ENCODE peak calls at places on chromosomes 11 and 22, in ten cellular contexts. E is prostate gland, S is transverse colon, C is endothelial cell of umbilical vein, Y is GM12878, R is spleen, O is stomach, V is K562, I is H1, Q is HCT116. W is an unnamed sample.

GRCh38 chr11:76147106-76147735 is 59.1 kb downstream of the WNT11 start:
- DNase-seq in E (no peak), S (peak; percentile 71), R (no peak), Y (no peak), Q (no peak), I (no peak), O (no peak), C (no peak), V (no peak), W (no peak)

GRCh38 chr22:26234267-26234666 is 65.0 kb downstream of the SEZ6L start:
- DNase-seq in Q (no peak), O (no peak), I (no peak), V (no peak), S (no peak), R (no peak), Y (no peak), C (no peak), E (no peak), W (no peak)

GRCh38 chr22:42979606-42980005 is 35.3 kb downstream of the PACSIN2 start:
- DNase-seq in V (no peak), E (no peak), O (no peak), S (no peak), Y (no peak), C (no peak), R (no peak), Q (no peak), I (no peak), W (no peak)

GRCh38 chr11:131598305-131598704 is 227.9 kb downstream of the NTM start:
- DNase-seq in O (no peak), V (no peak), Y (no peak), C (no peak), Q (no peak), E (no peak), S (no peak), R (no peak), I (no peak), W (no peak)

GRCh38 chr11:74019104-74019738 is 10.3 kb upstream of the UCP3 start:
- DNase-seq in S (no peak), Y (no peak), R (no peak), V (no peak), E (no peak), O (peak; percentile 69), I (no peak), C (no peak), Q (no peak), W (no peak)

GRCh38 chr11:13962562-13963168 is at the start of gene SPON1:
- DNase-seq in C (peak; percentile 15), R (peak; percentile 79), V (no peak), E (no peak), Y (no peak), I (peak; percentile 77), S (peak; percentile 50), Q (no peak), O (peak; percentile 30), W (no peak)

GRCh38 chr11:76782526-76783293 is 446 bp upstream of the TSKU start:
- DNase-seq in C (peak; percentile 86), S (peak; percentile 92), E (peak; percentile 83), O (peak; percentile 82), Q (peak; percentile 79), I (no peak), V (peak; percentile 92), Y (no peak), R (peak; percentile 88), W (peak; percentile 98)

GRCh38 chr11:29293825-29294224 is 723.0 kb downstream of the KCNA4 start:
- DNase-seq in S (no peak), Y (peak; percentile 45), C (peak; percentile 81), Q (peak; percentile 18), E (no peak), I (no peak), V (no peak), O (no peak), R (no peak), W (no peak)

GRCh38 chr11:70885721-70886305 is 366.6 kb downstream of the SHANK2 start:
- DNase-seq in O (no peak), I (no peak), R (no peak), E (no peak), S (no peak), Y (no peak), V (no peak), C (no peak), Q (no peak), W (no peak)

GRCh38 chr11:111540114-111540920 is at the start of gene LAYN:
- DNase-seq in Q (no peak), C (no peak), Y (no peak), V (no peak), O (peak; percentile 28), R (peak; percentile 82), E (peak; percentile 51), S (peak; percentile 46), I (peak; percentile 76), W (no peak)

GRCh38 chr11:94655951-94656350 is 88.8 kb downstream of the PIWIL4 start:
- DNase-seq in I (no peak), E (no peak), O (no peak), R (no peak), Y (no peak), Q (no peak), V (no peak), S (no peak), C (no peak), W (no peak)

GRCh38 chr11:45374130-45374529 is 88.0 kb upstream of the SYT13 start:
- DNase-seq in O (no peak), I (no peak), C (no peak), E (no peak), Q (no peak), Y (no peak), V (no peak), R (no peak), S (no peak), W (no peak)

GRCh38 chr22:28208036-28208435 is 289.0 kb upstream of the PITPNB start:
- DNase-seq in O (no peak), R (no peak), S (no peak), V (no peak), I (no peak), Y (no peak), Q (no peak), E (no peak), C (no peak), W (no peak)

GRCh38 chr22:20656902-20657836 is 116.7 kb upstream of the SERPIND1 start:
- DNase-seq in Q (peak; percentile 6), I (peak; percentile 16), S (no peak), O (no peak), Y (no peak), E (no peak), R (no peak), C (no peak), V (peak; percentile 94), W (peak; percentile 19)

GRCh38 chr11:65541093-65542010 is 16.5 kb downstream of the SCYL1 start:
- DNase-seq in O (no peak), S (no peak), C (peak; percentile 24), I (no peak), R (no peak), V (no peak), Y (no peak), Q (no peak), E (no peak), W (no peak)

GRCh38 chr11:126968915-126969314 is 31.7 kb downstream of the KIRREL3 start:
- DNase-seq in V (peak; percentile 7), C (no peak), R (no peak), I (peak; percentile 73), E (no peak), O (no peak), Q (no peak), S (no peak), Y (no peak), W (no peak)

GRCh38 chr11:61814958-61815789 is 1.6 kb downstream of the FADS1 start:
- DNase-seq in E (peak; percentile 82), C (peak; percentile 99), S (peak; percentile 89), I (peak; percentile 96), R (peak; percentile 94), Q (peak; percentile 97), O (peak; percentile 94), V (peak; percentile 96), Y (peak; percentile 87), W (peak; percentile 97)

GRCh38 chr11:125953401-125953935 is 7.6 kb downstream of the VSIG10L2 start:
- DNase-seq in O (no peak), E (no peak), C (no peak), S (no peak), I (no peak), Y (no peak), V (no peak), R (no peak), Q (no peak), W (peak; percentile 90)
- H3K4me1 ChIP-seq in O (peaks cover 16% of the 10 kb centered on the region), E (peaks cover 18% of the 10 kb centered on the region), C (no peaks in the 10 kb centered on the region), S (peaks cover 23% of the 10 kb centered on the region), I (no peaks in the 10 kb centered on the region), Y (no peaks in the 10 kb centered on the region), V (no peaks in the 10 kb centered on the region), R (no peaks in the 10 kb centered on the region), Q (no peaks in the 10 kb centered on the region), W (peaks cover 19% of the 10 kb centered on the region)

DNA sequence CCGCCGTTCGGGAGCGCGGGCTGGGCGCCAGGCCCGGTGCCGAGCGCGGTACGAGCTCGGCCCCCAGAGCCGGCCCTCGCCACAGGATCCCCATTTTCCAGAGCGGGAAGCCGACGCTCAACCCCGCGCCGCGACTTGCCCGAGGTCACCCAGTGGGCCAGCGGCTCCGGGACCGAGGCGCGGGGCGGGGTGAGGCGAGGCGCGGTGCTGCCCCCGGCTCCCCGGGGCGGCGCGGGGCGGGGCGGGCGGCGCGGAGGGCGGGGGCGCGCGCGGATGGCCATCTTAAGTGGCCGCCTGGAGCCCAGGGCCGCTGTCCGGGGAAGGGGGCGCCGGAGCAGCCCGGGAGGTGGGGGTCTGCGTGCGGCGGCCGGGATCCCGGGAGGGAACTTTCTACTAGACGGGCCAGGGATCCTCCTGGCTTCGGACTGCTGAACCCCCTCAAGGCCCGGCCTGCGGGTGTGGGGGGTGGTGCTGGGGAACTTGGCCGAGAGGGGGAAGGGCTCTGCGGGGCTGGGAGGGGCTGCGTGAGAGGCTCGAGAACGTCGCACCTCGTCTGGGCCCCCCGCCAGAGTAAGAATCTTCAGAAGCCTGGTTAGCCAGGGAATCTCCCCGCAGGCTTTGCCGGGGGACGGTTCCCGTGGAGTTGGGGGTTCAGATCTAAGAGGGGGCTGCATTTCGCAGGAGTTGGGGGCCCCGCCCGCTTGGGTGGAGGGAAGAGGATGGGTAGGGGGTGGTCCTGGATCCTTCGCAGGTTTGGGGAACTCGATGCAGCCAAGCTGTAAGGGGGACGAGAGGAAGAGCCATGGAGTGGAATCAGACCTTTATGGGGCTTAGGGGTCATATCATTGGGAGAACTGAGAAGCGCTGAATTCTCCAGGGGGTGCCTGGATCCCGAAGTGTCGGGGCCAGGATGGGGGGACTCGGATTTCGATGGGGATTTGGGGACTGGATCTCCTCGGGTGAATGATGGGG is 666 bp upstream of the INPPL1 start:
- DNase-seq in I (peak; percentile 79), Y (no peak), C (peak; percentile 74), R (peak; percentile 93), V (peak; percentile 78), Q (peak; percentile 8), S (peak; percentile 85), O (peak; percentile 82), E (peak; percentile 72), W (no peak)
- TF ChIP-seq POLR2AphosphoS5 in I (no peak), Y (peak; percentile 35), C (peak; percentile 24), R (no peak), V (peak; percentile 51), Q (peak; percentile 61), S (no peak), O (no peak), E (no peak), W (peak; percentile 1)

GRCh38 chr22:36493690-36494110 is 12.3 kb upstream of the TXN2 start:
- DNase-seq in C (no peak), Q (no peak), E (no peak), R (peak; percentile 84), I (no peak), O (no peak), Y (peak; percentile 63), V (no peak), S (peak; percentile 61), W (no peak)
- TF ChIP-seq POLR2A in C (no peak), Q (no peak), E (no peak), R (no peak), I (no peak), O (no peak), Y (no peak), V (no peak), S (no peak), W (no peak)

GRCh38 chr11:117950999-117951961 is 22.1 kb upstream of the TMPRSS13 start:
- DNase-seq in R (peak; percentile 72), S (peak; percentile 22), Q (no peak), V (no peak), I (peak; percentile 32), O (no peak), C (no peak), Y (no peak), E (no peak), W (peak; percentile 89)
- H3K4me1 ChIP-seq in R (peaks cover 83% of the 10 kb centered on the region), S (no peaks in the 10 kb centered on the region), Q (peaks cover 3% of the 10 kb centered on the region), V (peaks cover 49% of the 10 kb centered on the region), I (no peaks in the 10 kb centered on the region), O (no peaks in the 10 kb centered on the region), C (peaks cover 5% of the 10 kb centered on the region), Y (peaks cover 26% of the 10 kb centered on the region), E (no peaks in the 10 kb centered on the region), W (peaks cover 10% of the 10 kb centered on the region)

W was measured in esophagus muscularis mucosa.